ENCODE peak calls at places on chromosomes 16 and 17, in four cellular contexts. One of them, this sample, is unnamed.

GRCh38 chr17:82230627-82231311 is 1.9 kb downstream of the SLC16A3 start:
- DNase-seq in GM12878: no peak
- DNase-seq in HepG2: peak; percentile 87
- DNase-seq in K562: peak; percentile 94
- DNase-seq in this sample: no peak

GRCh38 chr16:58499615-58500328 is at the start of gene NDRG4:
- DNase-seq in K562: peak; percentile 74
- DNase-seq in HepG2: peak; percentile 81
- DNase-seq in GM12878: no peak
- DNase-seq in this sample: peak; percentile 79

GRCh38 chr17:8888704-8889302 is 21.3 kb upstream of the PIK3R6 start:
- DNase-seq in GM12878: no peak
- DNase-seq in HepG2: no peak
- DNase-seq in K562: no peak
- DNase-seq in this sample: no peak

GRCh38 chr17:42672038-42672437 is 4.8 kb downstream of the PLEKHH3 start:
- DNase-seq in GM12878: no peak
- DNase-seq in K562: no peak
- DNase-seq in HepG2: no peak
- DNase-seq in this sample: no peak

GRCh38 chr16:54136276-54136625 is 150.3 kb downstream of the IRX3 start:
- DNase-seq in K562: no peak
- DNase-seq in GM12878: no peak
- DNase-seq in HepG2: no peak
- DNase-seq in this sample: no peak

GRCh38 chr16:23754594-23755483 is at the start of gene CHP2:
- DNase-seq in GM12878: no peak
- DNase-seq in K562: peak; percentile 80
- DNase-seq in HepG2: no peak
- DNase-seq in this sample: peak; percentile 30

GRCh38 chr16:12099451-12100123 is 123.1 kb downstream of the SNX29 start:
- DNase-seq in HepG2: no peak
- DNase-seq in K562: no peak
- DNase-seq in GM12878: no peak
- DNase-seq in this sample: no peak

GRCh38 chr17:17750881-17751280 is 69.6 kb downstream of the RAI1 start:
- DNase-seq in HepG2: no peak
- DNase-seq in K562: no peak
- DNase-seq in GM12878: peak; percentile 47
- DNase-seq in this sample: no peak

GRCh38 chr16:3171855-3172593 is 16.0 kb upstream of the OR1F1 start:
- DNase-seq in HepG2: peak; percentile 67
- DNase-seq in GM12878: no peak
- DNase-seq in K562: peak; percentile 83
- DNase-seq in this sample: peak; percentile 53

GRCh38 chr17:15651583-15652110 is 32.1 kb upstream of the FBXW10B start:
- DNase-seq in GM12878: peak; percentile 33
- DNase-seq in K562: peak; percentile 94
- DNase-seq in HepG2: peak; percentile 48
- DNase-seq in this sample: peak; percentile 78

GRCh38 chr16:11242658-11243057 is 13.3 kb downstream of the SOCS1 start:
- DNase-seq in K562: no peak
- DNase-seq in GM12878: no peak
- DNase-seq in HepG2: no peak
- DNase-seq in this sample: no peak

GRCh38 chr17:39740357-39741111 is 2.8 kb downstream of the GRB7 start:
- DNase-seq in HepG2: peak; percentile 90
- DNase-seq in K562: peak; percentile 66
- DNase-seq in GM12878: no peak
- DNase-seq in this sample: no peak

GRCh38 chr16:85321856-85322271 is 209.6 kb upstream of the CIBAR2 start:
- DNase-seq in HepG2: no peak
- DNase-seq in K562: peak; percentile 68
- DNase-seq in GM12878: no peak
- DNase-seq in this sample: no peak

GRCh38 chr16:86886651-86887050 is 308.3 kb downstream of the FOXL1 start:
- DNase-seq in K562: no peak
- DNase-seq in HepG2: no peak
- DNase-seq in GM12878: no peak
- DNase-seq in this sample: no peak

GRCh38 chr17:6439951-6440350 is 4.3 kb upstream of the PIMREG start:
- DNase-seq in HepG2: peak; percentile 8
- DNase-seq in K562: no peak
- DNase-seq in GM12878: no peak
- DNase-seq in this sample: no peak

GRCh38 chr16:21656795-21657768 is 4.7 kb upstream of the IGSF6 start:
- DNase-seq in GM12878: peak; percentile 32
- DNase-seq in K562: peak; percentile 70
- DNase-seq in HepG2: peak; percentile 75
- DNase-seq in this sample: peak; percentile 63

GRCh38 chr16:70331588-70332358 is 14.9 kb upstream of the DDX19A start:
- DNase-seq in GM12878: no peak
- DNase-seq in HepG2: no peak
- DNase-seq in K562: peak; percentile 33
- DNase-seq in this sample: no peak
- TF ChIP-seq TARDBP in GM12878: no peak
- TF ChIP-seq TARDBP in HepG2: no peak
- TF ChIP-seq TARDBP in K562: no peak
- TF ChIP-seq TARDBP in this sample: no peak

GRCh38 chr16:56279914-56280313 is 88.6 kb downstream of the GNAO1 start:
- DNase-seq in HepG2: no peak
- DNase-seq in K562: no peak
- DNase-seq in GM12878: no peak
- DNase-seq in this sample: no peak
- TF ChIP-seq BHLHE40 in HepG2: no peak
- TF ChIP-seq BHLHE40 in K562: no peak
- TF ChIP-seq BHLHE40 in GM12878: no peak
- TF ChIP-seq BHLHE40 in this sample: no peak

DNA sequence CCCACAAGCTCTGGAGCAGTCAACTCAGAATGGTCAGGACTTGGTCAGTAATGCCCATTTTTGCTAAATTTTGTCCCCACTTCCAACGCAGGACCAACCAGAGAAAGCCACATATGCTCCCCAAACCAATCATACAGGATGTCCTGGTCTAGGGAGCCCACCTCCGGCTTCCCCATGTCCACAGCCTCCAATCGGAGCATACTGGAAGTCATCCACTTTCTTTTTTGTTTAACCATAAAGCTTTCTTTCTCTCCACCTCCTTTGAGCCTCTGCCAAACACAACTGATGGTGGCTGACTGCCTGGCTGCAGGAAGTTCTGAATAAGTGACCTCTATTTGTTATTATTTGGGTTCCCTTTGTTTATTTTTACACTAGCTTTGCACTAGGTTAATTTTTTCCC is 549.1 kb downstream of the WWOX start:
- DNase-seq in K562: no peak
- DNase-seq in GM12878: no peak
- DNase-seq in HepG2: no peak
- DNase-seq in this sample: no peak
- TF ChIP-seq TARDBP in K562: no peak
- TF ChIP-seq TARDBP in GM12878: no peak
- TF ChIP-seq TARDBP in HepG2: no peak
- TF ChIP-seq TARDBP in this sample: no peak

DNA sequence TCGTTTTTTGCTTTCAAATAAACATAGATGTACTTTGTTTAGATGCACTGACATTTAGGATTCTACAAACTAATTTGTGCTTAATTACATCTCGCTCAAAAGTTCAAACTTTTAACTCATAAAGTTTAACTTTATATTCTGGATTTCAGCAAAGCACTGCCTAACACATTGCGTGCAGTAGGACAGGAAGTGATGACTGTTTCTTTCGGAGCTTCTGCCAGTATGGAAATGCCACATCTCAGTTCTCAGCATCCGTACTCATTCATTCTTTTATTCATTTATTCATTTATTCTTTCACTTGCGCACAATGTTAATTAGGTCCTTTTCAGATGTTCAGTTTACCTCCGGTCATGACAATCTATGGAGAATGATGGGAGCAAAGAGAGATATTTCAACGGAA is 143.7 kb downstream of the KCNJ2 start:
- DNase-seq in K562: no peak
- DNase-seq in GM12878: no peak
- DNase-seq in HepG2: no peak
- DNase-seq in this sample: no peak
- TF ChIP-seq BHLHE40 in K562: no peak
- TF ChIP-seq BHLHE40 in GM12878: no peak
- TF ChIP-seq BHLHE40 in HepG2: no peak
- TF ChIP-seq BHLHE40 in this sample: no peak

GRCh38 chr16:70786020-70786419 is 14.9 kb downstream of the VAC14 start:
- DNase-seq in GM12878: no peak
- DNase-seq in HepG2: no peak
- DNase-seq in K562: no peak
- DNase-seq in this sample: no peak

GRCh38 chr16:70788668-70789161 is 12.2 kb downstream of the VAC14 start:
- DNase-seq in GM12878: no peak
- DNase-seq in K562: no peak
- DNase-seq in HepG2: no peak
- DNase-seq in this sample: no peak

GRCh38 chr16:70790815-70791214 is 10.1 kb downstream of the VAC14 start:
- DNase-seq in HepG2: no peak
- DNase-seq in K562: no peak
- DNase-seq in GM12878: no peak
- DNase-seq in this sample: no peak

GRCh38 chr16:70789927-70790447 is 11.0 kb downstream of the VAC14 start:
- DNase-seq in HepG2: no peak
- DNase-seq in GM12878: no peak
- DNase-seq in K562: no peak
- DNase-seq in this sample: no peak

GRCh38 chr16:70789231-70789926 is 11.6 kb downstream of the VAC14 start:
- DNase-seq in K562: no peak
- DNase-seq in GM12878: no peak
- DNase-seq in HepG2: no peak
- DNase-seq in this sample: no peak
- TF ChIP-seq TARDBP in K562: no peak
- TF ChIP-seq TARDBP in GM12878: no peak
- TF ChIP-seq TARDBP in HepG2: no peak
- TF ChIP-seq TARDBP in this sample: no peak

DNA sequence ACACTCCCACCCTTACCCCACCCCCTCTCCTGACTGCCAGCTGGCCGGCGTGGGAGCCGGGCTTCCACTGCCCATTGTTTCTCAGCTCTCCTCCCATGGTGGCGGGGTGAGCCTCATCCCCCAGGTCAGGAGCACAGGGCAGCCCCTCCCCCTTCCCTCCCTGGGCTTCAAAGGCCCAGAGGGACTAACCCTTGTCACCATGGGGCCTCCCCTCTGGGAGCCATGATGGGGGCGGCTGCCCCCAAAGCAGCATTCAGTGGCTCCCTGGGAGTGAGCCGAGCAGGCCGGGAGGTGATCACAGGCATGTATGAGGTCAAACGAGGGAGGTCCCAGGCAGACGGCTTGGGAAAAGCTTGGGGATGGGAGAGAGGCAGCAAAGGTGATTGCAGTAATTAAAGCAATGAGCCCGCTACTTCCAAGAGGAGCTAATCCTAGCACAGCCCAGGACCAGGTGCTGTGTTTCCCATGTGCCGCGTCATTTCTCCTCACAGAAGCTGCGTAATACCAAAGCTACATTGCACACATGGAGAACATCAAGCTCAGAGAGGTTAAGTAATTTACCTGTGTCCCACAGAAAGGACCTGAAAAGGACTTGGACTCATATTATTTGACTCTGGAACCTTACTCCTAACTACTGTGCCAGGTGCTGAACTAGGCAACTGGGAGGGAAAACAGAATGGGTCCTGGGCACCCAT is 24.5 kb downstream of the CDK5RAP3 start:
- DNase-seq in K562: no peak
- DNase-seq in GM12878: no peak
- DNase-seq in HepG2: no peak
- DNase-seq in this sample: no peak
- TF ChIP-seq BHLHE40 in K562: no peak
- TF ChIP-seq BHLHE40 in GM12878: no peak
- TF ChIP-seq BHLHE40 in HepG2: no peak
- TF ChIP-seq BHLHE40 in this sample: no peak

DNA sequence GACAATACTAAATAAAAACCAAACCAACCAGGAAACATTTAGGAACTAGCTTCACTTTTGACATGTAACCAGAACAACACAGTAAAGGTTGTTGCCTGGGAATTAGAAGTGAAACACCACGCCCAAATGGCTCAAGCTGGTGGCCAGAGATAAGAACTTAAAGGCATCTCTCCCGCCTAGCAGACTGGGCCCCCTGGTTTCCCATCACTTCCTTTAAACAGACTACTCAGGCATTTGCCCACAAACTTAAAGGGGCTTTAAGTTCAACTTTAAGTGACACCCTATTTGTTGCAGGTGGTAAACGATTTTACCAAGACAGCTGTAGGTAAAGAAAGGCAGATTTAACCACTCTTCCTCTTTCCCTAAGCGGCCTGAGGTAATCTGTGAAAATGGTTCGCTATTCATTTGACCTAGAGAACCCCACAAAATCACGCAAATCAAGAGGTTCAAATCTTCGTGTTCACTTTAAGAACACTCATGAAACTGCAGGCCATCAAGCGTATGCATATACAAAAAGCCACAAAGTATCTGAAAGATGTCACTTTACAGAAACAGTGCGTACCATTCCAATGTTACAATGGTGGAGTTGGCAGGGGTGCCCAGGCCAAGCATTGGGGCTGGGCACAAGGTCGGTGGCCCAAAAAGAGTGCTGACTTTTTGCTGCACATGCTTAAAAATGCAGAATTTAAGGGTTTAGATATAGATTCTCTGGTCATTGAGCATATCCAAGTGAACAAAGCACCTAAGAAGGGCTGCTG is 40.8 kb upstream of the BPTF start:
- DNase-seq in K562: peak; percentile 96
- DNase-seq in HepG2: no peak
- DNase-seq in GM12878: no peak
- DNase-seq in this sample: no peak
- TF ChIP-seq TARDBP in K562: peak; percentile 59
- TF ChIP-seq TARDBP in HepG2: no peak
- TF ChIP-seq TARDBP in GM12878: no peak
- TF ChIP-seq TARDBP in this sample: no peak

GRCh38 chr17:48831549-48831883 is 681 bp downstream of the CALCOCO2 start:
- DNase-seq in K562: no peak
- DNase-seq in HepG2: no peak
- DNase-seq in GM12878: no peak
- DNase-seq in this sample: no peak

GRCh38 chr17:48840441-48840840 is 9.6 kb downstream of the CALCOCO2 start:
- DNase-seq in K562: no peak
- DNase-seq in GM12878: no peak
- DNase-seq in HepG2: no peak
- DNase-seq in this sample: no peak

GRCh38 chr17:48832491-48832890 is 1.7 kb downstream of the CALCOCO2 start:
- DNase-seq in GM12878: no peak
- DNase-seq in HepG2: no peak
- DNase-seq in K562: no peak
- DNase-seq in this sample: no peak

GRCh38 chr17:48834973-48835372 is 4.1 kb downstream of the CALCOCO2 start:
- DNase-seq in HepG2: no peak
- DNase-seq in K562: no peak
- DNase-seq in GM12878: no peak
- DNase-seq in this sample: no peak

DNA sequence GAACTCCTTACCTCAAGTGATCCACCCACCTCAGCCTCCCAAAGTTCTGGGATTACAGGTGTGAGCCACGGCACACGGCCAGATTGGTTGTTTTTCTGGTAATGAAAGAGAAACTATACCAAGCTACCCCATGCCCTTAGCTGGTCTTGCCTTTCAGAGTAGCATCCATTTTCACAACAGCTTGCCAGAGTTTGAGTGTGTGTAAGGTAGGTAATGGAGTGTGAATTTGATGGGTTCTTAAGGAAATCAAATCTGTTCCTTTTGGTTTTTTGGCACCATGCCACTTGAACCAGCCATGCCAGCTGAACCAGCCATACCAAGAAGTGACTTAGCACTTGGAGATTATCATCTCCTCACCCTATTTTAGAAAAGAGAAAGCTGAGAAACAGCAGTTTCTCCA is 5.1 kb downstream of the CALCOCO2 start:
- DNase-seq in HepG2: no peak
- DNase-seq in K562: no peak
- DNase-seq in GM12878: no peak
- DNase-seq in this sample: no peak
- TF ChIP-seq BHLHE40 in HepG2: no peak
- TF ChIP-seq BHLHE40 in K562: no peak
- TF ChIP-seq BHLHE40 in GM12878: no peak
- TF ChIP-seq BHLHE40 in this sample: no peak

This sample was measured in HEK293T.